ENCODE peak calls at places on chromosomes 3 and 15, in five cellular contexts. One of them, this sample, is unnamed.

GRCh38 chr15:28456476-28457395 is 76.0 kb downstream of the GOLGA8G start:
- DNase-seq in H9: peak; percentile 54
- DNase-seq in IMR-90: peak; percentile 0
- DNase-seq in neuronal stem cell: no peak
- DNase-seq in H1: peak; percentile 57
- DNase-seq in this sample: peak; percentile 0

GRCh38 chr15:99931703-99932603 is 198.7 kb upstream of the LYSMD4 start:
- DNase-seq in H9: no peak
- DNase-seq in IMR-90: no peak
- DNase-seq in neuronal stem cell: no peak
- DNase-seq in H1: no peak
- DNase-seq in this sample: no peak

GRCh38 chr15:72758195-72758594 is 25.4 kb downstream of the ADPGK start:
- DNase-seq in H9: no peak
- DNase-seq in IMR-90: peak; percentile 97
- DNase-seq in neuronal stem cell: no peak
- DNase-seq in H1: no peak
- DNase-seq in this sample: no peak

GRCh38 chr3:72995337-72995736 is 1.3 kb upstream of the PPP4R2 start:
- DNase-seq in H9: no peak
- DNase-seq in IMR-90: no peak
- DNase-seq in neuronal stem cell: no peak
- DNase-seq in H1: no peak
- DNase-seq in this sample: no peak

GRCh38 chr15:89139613-89140499 is 51.6 kb downstream of the ABHD2 start:
- DNase-seq in H9: no peak
- DNase-seq in IMR-90: no peak
- DNase-seq in neuronal stem cell: no peak
- DNase-seq in H1: no peak
- DNase-seq in this sample: no peak

GRCh38 chr3:6018456-6018855 is 830.9 kb downstream of the EDEM1 start:
- DNase-seq in H9: no peak
- DNase-seq in IMR-90: no peak
- DNase-seq in neuronal stem cell: no peak
- DNase-seq in H1: no peak
- DNase-seq in this sample: no peak

GRCh38 chr3:52998781-52999509 is 46.9 kb downstream of the SFMBT1 start:
- DNase-seq in H9: peak; percentile 43
- DNase-seq in IMR-90: no peak
- DNase-seq in neuronal stem cell: no peak
- DNase-seq in H1: no peak
- DNase-seq in this sample: peak; percentile 86

GRCh38 chr15:58459562-58459961 is 27.8 kb downstream of the LIPC start:
- DNase-seq in H9: no peak
- DNase-seq in IMR-90: no peak
- DNase-seq in neuronal stem cell: no peak
- DNase-seq in H1: no peak
- DNase-seq in this sample: no peak

GRCh38 chr15:84725001-84725491 is 9.1 kb upstream of the SEC11A start:
- DNase-seq in H9: no peak
- DNase-seq in IMR-90: peak; percentile 15
- DNase-seq in neuronal stem cell: no peak
- DNase-seq in H1: no peak
- DNase-seq in this sample: peak; percentile 91

GRCh38 chr15:63501256-63502089 is 2.9 kb upstream of the USP3 start:
- DNase-seq in H9: peak; percentile 53
- DNase-seq in IMR-90: peak; percentile 97
- DNase-seq in neuronal stem cell: no peak
- DNase-seq in H1: no peak
- DNase-seq in this sample: peak; percentile 97

GRCh38 chr15:68650901-68651709 is 72.3 kb downstream of the CORO2B start:
- DNase-seq in H9: peak; percentile 95
- DNase-seq in IMR-90: no peak
- DNase-seq in neuronal stem cell: peak; percentile 74
- DNase-seq in H1: peak; percentile 100
- DNase-seq in this sample: peak; percentile 66

GRCh38 chr3:14403636-14404395 is 1.4 kb downstream of the SLC6A6 start:
- DNase-seq in H9: no peak
- DNase-seq in IMR-90: no peak
- DNase-seq in neuronal stem cell: no peak
- DNase-seq in H1: no peak
- DNase-seq in this sample: no peak

GRCh38 chr3:184236033-184236410 is 6.6 kb downstream of the VWA5B2 start:
- DNase-seq in H9: no peak
- DNase-seq in IMR-90: no peak
- DNase-seq in neuronal stem cell: no peak
- DNase-seq in H1: no peak
- DNase-seq in this sample: no peak

GRCh38 chr3:14550651-14551611 is 10.8 kb upstream of the GRIP2 start:
- DNase-seq in H9: no peak
- DNase-seq in IMR-90: peak; percentile 5
- DNase-seq in neuronal stem cell: no peak
- DNase-seq in H1: no peak
- DNase-seq in this sample: no peak

GRCh38 chr3:188881954-188882641 is 289.7 kb upstream of the TPRG1 start:
- DNase-seq in H9: no peak
- DNase-seq in IMR-90: peak; percentile 95
- DNase-seq in neuronal stem cell: no peak
- DNase-seq in H1: no peak
- DNase-seq in this sample: peak; percentile 55

GRCh38 chr15:66848116-66848515 is 146.1 kb downstream of the SMAD6 start:
- DNase-seq in H9: peak; percentile 14
- DNase-seq in IMR-90: no peak
- DNase-seq in neuronal stem cell: no peak
- DNase-seq in H1: no peak
- DNase-seq in this sample: no peak

GRCh38 chr3:49500408-49501257 is 30.6 kb downstream of the DAG1 start:
- DNase-seq in H9: no peak
- DNase-seq in IMR-90: peak; percentile 99
- DNase-seq in neuronal stem cell: no peak
- DNase-seq in H1: no peak
- DNase-seq in this sample: peak; percentile 76

DNA sequence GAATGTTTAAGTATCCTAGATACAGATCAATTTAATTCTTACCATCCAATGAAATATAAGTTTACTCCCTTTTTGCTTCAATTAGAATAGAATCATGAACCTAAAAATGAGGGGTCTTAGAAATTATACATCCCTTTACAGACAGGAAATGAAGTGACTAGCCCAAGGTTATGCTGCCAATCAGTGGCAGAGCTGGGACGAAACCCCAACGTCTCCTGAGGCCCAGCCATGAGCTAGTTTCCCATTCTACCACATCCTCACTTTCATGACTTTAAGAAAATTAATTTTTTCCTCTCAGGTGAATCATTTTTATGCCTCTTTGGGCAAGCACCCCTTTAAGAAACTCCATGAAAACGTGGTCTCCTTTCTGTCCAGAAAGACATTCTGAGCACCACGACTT is 11.2 kb downstream of the LRIG1 start:
- DNase-seq in H9: no peak
- DNase-seq in IMR-90: no peak
- DNase-seq in neuronal stem cell: no peak
- DNase-seq in H1: no peak
- DNase-seq in this sample: no peak
- H4K91ac ChIP-seq in H9: no peak overlapping the region
- H4K91ac ChIP-seq in IMR-90: no peak overlapping the region
- H4K91ac ChIP-seq in neuronal stem cell: no peak overlapping the region
- H4K91ac ChIP-seq in H1: no peak overlapping the region
- H4K91ac ChIP-seq in this sample: no peak overlapping the region

DNA sequence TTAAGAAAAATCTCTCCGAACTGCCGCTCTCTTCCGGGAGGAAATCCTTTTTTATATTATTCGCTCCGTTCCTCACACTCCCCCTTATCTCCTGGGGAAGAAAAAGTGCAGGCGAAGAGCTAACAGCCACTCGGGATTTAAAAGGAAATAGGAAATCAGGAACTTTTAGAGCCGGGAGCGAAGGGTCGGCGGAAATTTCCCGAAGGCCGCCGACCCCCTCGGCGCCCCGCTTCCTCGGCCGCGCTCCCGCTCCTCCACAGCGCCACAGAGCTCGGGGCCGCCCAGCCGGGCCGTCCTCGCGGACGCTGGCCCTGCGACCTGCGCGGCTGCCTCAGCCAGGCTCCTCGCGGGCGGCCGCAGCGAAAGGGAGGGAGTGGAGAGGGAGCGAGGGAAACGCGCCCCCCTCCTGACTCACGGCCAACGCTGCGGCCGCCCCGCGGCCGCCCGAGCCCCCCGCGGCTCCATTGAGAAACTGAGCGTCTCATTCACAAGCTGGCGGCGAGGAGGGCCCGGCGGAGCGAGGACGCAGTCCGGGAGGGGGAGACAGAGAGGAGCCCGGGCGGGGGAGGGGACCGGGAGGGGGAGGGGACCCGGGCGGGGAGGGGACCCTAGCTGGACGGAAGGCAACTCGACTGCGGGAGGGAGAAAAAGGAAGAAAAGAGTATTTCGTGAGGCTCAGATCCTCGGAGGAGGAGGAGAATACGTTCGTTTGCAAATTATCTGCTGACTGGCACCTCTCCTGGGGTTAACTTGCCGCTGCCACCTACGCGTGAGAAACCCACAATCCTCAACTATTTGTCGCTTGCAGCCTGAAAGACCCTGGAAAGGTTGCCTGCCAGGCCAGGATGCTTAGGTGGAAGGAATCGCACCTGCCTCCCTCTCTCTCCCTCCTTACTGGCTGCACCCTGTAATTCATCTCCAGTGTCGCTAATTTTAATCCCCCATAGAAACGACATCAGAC is at the start of gene PTPN9:
- DNase-seq in H9: peak; percentile 93
- DNase-seq in IMR-90: peak; percentile 76
- DNase-seq in neuronal stem cell: peak; percentile 88
- DNase-seq in H1: peak; percentile 86
- DNase-seq in this sample: peak; percentile 29
- H4K91ac ChIP-seq in H9: no peak within 1 kb of the TSS
- H4K91ac ChIP-seq in IMR-90: peak within 1 kb of the TSS; percentile 73
- H4K91ac ChIP-seq in neuronal stem cell: no peak within 1 kb of the TSS
- H4K91ac ChIP-seq in H1: peak within 1 kb of the TSS; percentile 81
- H4K91ac ChIP-seq in this sample: peak within 1 kb of the TSS; percentile 96

GRCh38 chr3:171558183-171558696 is 98.0 kb upstream of the TNIK start:
- DNase-seq in H9: no peak
- DNase-seq in IMR-90: no peak
- DNase-seq in neuronal stem cell: no peak
- DNase-seq in H1: no peak
- DNase-seq in this sample: no peak

GRCh38 chr3:171556574-171557145 is 96.5 kb upstream of the TNIK start:
- DNase-seq in H9: no peak
- DNase-seq in IMR-90: peak; percentile 18
- DNase-seq in neuronal stem cell: no peak
- DNase-seq in H1: no peak
- DNase-seq in this sample: no peak

GRCh38 chr3:171559586-171559985 is 99.4 kb upstream of the TNIK start:
- DNase-seq in H9: no peak
- DNase-seq in IMR-90: no peak
- DNase-seq in neuronal stem cell: no peak
- DNase-seq in H1: no peak
- DNase-seq in this sample: no peak

GRCh38 chr3:171556133-171556532 is 95.9 kb upstream of the TNIK start:
- DNase-seq in H9: no peak
- DNase-seq in IMR-90: no peak
- DNase-seq in neuronal stem cell: no peak
- DNase-seq in H1: no peak
- DNase-seq in this sample: no peak

DNA sequence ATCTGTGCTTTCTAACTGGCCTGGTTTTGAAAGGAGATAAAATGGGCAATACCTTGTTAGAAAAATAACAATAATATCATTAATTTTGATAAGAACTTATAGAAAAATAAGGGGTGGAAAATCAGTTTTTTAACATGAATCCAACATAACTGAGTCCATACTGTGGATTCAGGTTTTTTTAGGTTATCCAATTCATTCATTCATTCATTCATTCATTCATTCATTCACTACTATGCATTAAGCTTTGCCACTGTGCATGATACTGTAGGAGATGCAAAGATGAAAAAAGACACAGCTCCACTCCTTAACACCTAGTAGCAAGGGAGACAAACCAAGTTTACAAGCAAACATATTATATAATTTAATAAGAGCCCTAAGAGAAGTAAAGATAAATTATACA is 97.0 kb upstream of the TNIK start:
- DNase-seq in H9: no peak
- DNase-seq in IMR-90: no peak
- DNase-seq in neuronal stem cell: no peak
- DNase-seq in H1: no peak
- DNase-seq in this sample: no peak
- H4K91ac ChIP-seq in H9: no peak overlapping the region
- H4K91ac ChIP-seq in IMR-90: no peak overlapping the region
- H4K91ac ChIP-seq in neuronal stem cell: no peak overlapping the region
- H4K91ac ChIP-seq in H1: no peak overlapping the region
- H4K91ac ChIP-seq in this sample: no peak overlapping the region

GRCh38 chr15:75203017-75203907 is 1.6 kb downstream of the C15orf39 start:
- DNase-seq in H9: no peak
- DNase-seq in IMR-90: peak; percentile 12
- DNase-seq in neuronal stem cell: no peak
- DNase-seq in H1: peak; percentile 67
- DNase-seq in this sample: peak; percentile 7
- H4K91ac ChIP-seq in H9: no peak overlapping the region
- H4K91ac ChIP-seq in IMR-90: peak overlapping the region; percentile 80
- H4K91ac ChIP-seq in neuronal stem cell: no peak overlapping the region
- H4K91ac ChIP-seq in H1: no peak overlapping the region
- H4K91ac ChIP-seq in this sample: peak overlapping the region; percentile 1